ENCODE peak calls at places on chromosomes 6 and 20, in nine cellular contexts. One of them, this sample, is unnamed. For H3K27me3, the result is how much of the 10 kb centered on the place peaks cover.

GRCh38 chr6:14799928-14800327 is 445.9 kb upstream of the JARID2 start:
- DNase-seq in GM23248: peak
- DNase-seq in kidney epithelial cell: peak
- DNase-seq in psoas muscle: peak
- DNase-seq in A673: peak
- DNase-seq in naive thymus-derived CD4-positive, alpha-beta T cell: peak
- DNase-seq in breast epithelium: peak
- DNase-seq in adipocyte: peak
- DNase-seq in hepatocyte: peak
- DNase-seq in this sample: peak

GRCh38 chr20:45352729-45353128 is 4.5 kb upstream of the SDC4 start:
- DNase-seq in GM23248: no peak
- DNase-seq in kidney epithelial cell: no peak
- DNase-seq in psoas muscle: no peak
- DNase-seq in A673: no peak
- DNase-seq in naive thymus-derived CD4-positive, alpha-beta T cell: no peak
- DNase-seq in breast epithelium: no peak
- DNase-seq in adipocyte: no peak
- DNase-seq in hepatocyte: no peak
- DNase-seq in this sample: no peak

GRCh38 chr20:18728165-18728866 is 85.3 kb upstream of the SCP2D1 start:
- DNase-seq in GM23248: no peak
- DNase-seq in kidney epithelial cell: no peak
- DNase-seq in psoas muscle: no peak
- DNase-seq in A673: no peak
- DNase-seq in naive thymus-derived CD4-positive, alpha-beta T cell: no peak
- DNase-seq in breast epithelium: no peak
- DNase-seq in adipocyte: no peak
- DNase-seq in hepatocyte: no peak
- DNase-seq in this sample: no peak

GRCh38 chr6:160930547-160931377 is 60.8 kb upstream of the MAP3K4 start:
- DNase-seq in GM23248: peak
- DNase-seq in kidney epithelial cell: peak
- DNase-seq in psoas muscle: peak
- DNase-seq in A673: peak
- DNase-seq in naive thymus-derived CD4-positive, alpha-beta T cell: no peak
- DNase-seq in breast epithelium: peak
- DNase-seq in adipocyte: peak
- DNase-seq in hepatocyte: peak
- DNase-seq in this sample: peak

GRCh38 chr6:111784423-111784822 is 88.8 kb downstream of the FYN start:
- DNase-seq in GM23248: no peak
- DNase-seq in kidney epithelial cell: no peak
- DNase-seq in psoas muscle: no peak
- DNase-seq in A673: peak
- DNase-seq in naive thymus-derived CD4-positive, alpha-beta T cell: no peak
- DNase-seq in breast epithelium: no peak
- DNase-seq in adipocyte: no peak
- DNase-seq in hepatocyte: no peak
- DNase-seq in this sample: peak

GRCh38 chr6:33080127-33081089 is 4.6 kb downstream of the HLA-DPB1 start:
- DNase-seq in GM23248: peak
- DNase-seq in kidney epithelial cell: no peak
- DNase-seq in psoas muscle: peak
- DNase-seq in A673: peak
- DNase-seq in naive thymus-derived CD4-positive, alpha-beta T cell: no peak
- DNase-seq in breast epithelium: peak
- DNase-seq in adipocyte: peak
- DNase-seq in hepatocyte: peak
- DNase-seq in this sample: peak

GRCh38 chr6:138240476-138241245 is 22.4 kb upstream of the PBOV1 start:
- DNase-seq in GM23248: no peak
- DNase-seq in kidney epithelial cell: no peak
- DNase-seq in psoas muscle: no peak
- DNase-seq in A673: peak
- DNase-seq in naive thymus-derived CD4-positive, alpha-beta T cell: no peak
- DNase-seq in breast epithelium: no peak
- DNase-seq in adipocyte: peak
- DNase-seq in hepatocyte: no peak
- DNase-seq in this sample: peak

GRCh38 chr6:28568515-28569108 is 42.9 kb downstream of the GPX5 start:
- DNase-seq in GM23248: no peak
- DNase-seq in kidney epithelial cell: no peak
- DNase-seq in psoas muscle: no peak
- DNase-seq in A673: no peak
- DNase-seq in naive thymus-derived CD4-positive, alpha-beta T cell: no peak
- DNase-seq in breast epithelium: no peak
- DNase-seq in adipocyte: no peak
- DNase-seq in hepatocyte: no peak
- DNase-seq in this sample: no peak

GRCh38 chr20:18001131-18001921 is 32.5 kb downstream of the MGME1 start:
- DNase-seq in GM23248: peak
- DNase-seq in kidney epithelial cell: no peak
- DNase-seq in psoas muscle: peak
- DNase-seq in A673: no peak
- DNase-seq in naive thymus-derived CD4-positive, alpha-beta T cell: no peak
- DNase-seq in breast epithelium: peak
- DNase-seq in adipocyte: peak
- DNase-seq in hepatocyte: peak
- DNase-seq in this sample: peak

GRCh38 chr20:46286380-46286779 is 21.9 kb downstream of the CDH22 start:
- DNase-seq in GM23248: no peak
- DNase-seq in kidney epithelial cell: no peak
- DNase-seq in psoas muscle: no peak
- DNase-seq in A673: no peak
- DNase-seq in naive thymus-derived CD4-positive, alpha-beta T cell: no peak
- DNase-seq in breast epithelium: no peak
- DNase-seq in adipocyte: no peak
- DNase-seq in hepatocyte: no peak
- DNase-seq in this sample: no peak

GRCh38 chr6:30684386-30685156 is 1.9 kb downstream of the PPP1R18 start:
- DNase-seq in GM23248: peak
- DNase-seq in kidney epithelial cell: no peak
- DNase-seq in psoas muscle: peak
- DNase-seq in A673: no peak
- DNase-seq in naive thymus-derived CD4-positive, alpha-beta T cell: peak
- DNase-seq in breast epithelium: no peak
- DNase-seq in adipocyte: peak
- DNase-seq in hepatocyte: no peak
- DNase-seq in this sample: peak

GRCh38 chr20:17460119-17460518 is 71.1 kb downstream of the BFSP1 start:
- DNase-seq in GM23248: no peak
- DNase-seq in kidney epithelial cell: no peak
- DNase-seq in psoas muscle: no peak
- DNase-seq in A673: no peak
- DNase-seq in naive thymus-derived CD4-positive, alpha-beta T cell: no peak
- DNase-seq in breast epithelium: no peak
- DNase-seq in adipocyte: no peak
- DNase-seq in hepatocyte: no peak
- DNase-seq in this sample: no peak

GRCh38 chr6:159981591-159982245 is 12.8 kb downstream of the IGF2R start:
- DNase-seq in GM23248: peak
- DNase-seq in kidney epithelial cell: no peak
- DNase-seq in psoas muscle: peak
- DNase-seq in A673: no peak
- DNase-seq in naive thymus-derived CD4-positive, alpha-beta T cell: peak
- DNase-seq in breast epithelium: no peak
- DNase-seq in adipocyte: peak
- DNase-seq in hepatocyte: no peak
- DNase-seq in this sample: peak

GRCh38 chr6:55895972-55896371 is 20.6 kb upstream of the BMP5 start:
- DNase-seq in GM23248: no peak
- DNase-seq in kidney epithelial cell: no peak
- DNase-seq in psoas muscle: no peak
- DNase-seq in A673: no peak
- DNase-seq in naive thymus-derived CD4-positive, alpha-beta T cell: no peak
- DNase-seq in breast epithelium: no peak
- DNase-seq in adipocyte: no peak
- DNase-seq in hepatocyte: no peak
- DNase-seq in this sample: no peak

GRCh38 chr6:46521464-46521971 is 30.3 kb upstream of the RCAN2 start:
- DNase-seq in GM23248: peak
- DNase-seq in kidney epithelial cell: no peak
- DNase-seq in psoas muscle: no peak
- DNase-seq in A673: no peak
- DNase-seq in naive thymus-derived CD4-positive, alpha-beta T cell: no peak
- DNase-seq in breast epithelium: no peak
- DNase-seq in adipocyte: peak
- DNase-seq in hepatocyte: no peak
- DNase-seq in this sample: peak

GRCh38 chr6:132664309-132665034 is 5.5 kb upstream of the TAAR1 start:
- DNase-seq in GM23248: no peak
- DNase-seq in kidney epithelial cell: no peak
- DNase-seq in psoas muscle: no peak
- DNase-seq in A673: no peak
- DNase-seq in naive thymus-derived CD4-positive, alpha-beta T cell: no peak
- DNase-seq in breast epithelium: no peak
- DNase-seq in adipocyte: no peak
- DNase-seq in hepatocyte: no peak
- DNase-seq in this sample: no peak

GRCh38 chr6:96066376-96066775 is 50.6 kb downstream of the FUT9 start:
- DNase-seq in GM23248: no peak
- DNase-seq in kidney epithelial cell: no peak
- DNase-seq in psoas muscle: no peak
- DNase-seq in A673: peak
- DNase-seq in naive thymus-derived CD4-positive, alpha-beta T cell: no peak
- DNase-seq in breast epithelium: no peak
- DNase-seq in adipocyte: no peak
- DNase-seq in hepatocyte: no peak
- DNase-seq in this sample: no peak

GRCh38 chr6:128311944-128312570 is 208.3 kb downstream of the PTPRK start:
- DNase-seq in GM23248: no peak
- DNase-seq in kidney epithelial cell: no peak
- DNase-seq in psoas muscle: no peak
- DNase-seq in A673: no peak
- DNase-seq in naive thymus-derived CD4-positive, alpha-beta T cell: no peak
- DNase-seq in breast epithelium: no peak
- DNase-seq in adipocyte: no peak
- DNase-seq in hepatocyte: no peak
- DNase-seq in this sample: no peak

GRCh38 chr20:9884061-9884460 is 45.2 kb upstream of the PAK5 start:
- DNase-seq in GM23248: no peak
- DNase-seq in kidney epithelial cell: no peak
- DNase-seq in psoas muscle: no peak
- DNase-seq in A673: peak
- DNase-seq in naive thymus-derived CD4-positive, alpha-beta T cell: no peak
- DNase-seq in breast epithelium: no peak
- DNase-seq in adipocyte: peak
- DNase-seq in hepatocyte: peak
- DNase-seq in this sample: no peak

GRCh38 chr20:32007787-32008616 is 2.2 kb upstream of the CCM2L start:
- DNase-seq in GM23248: no peak
- DNase-seq in kidney epithelial cell: no peak
- DNase-seq in psoas muscle: peak
- DNase-seq in A673: no peak
- DNase-seq in naive thymus-derived CD4-positive, alpha-beta T cell: no peak
- DNase-seq in breast epithelium: no peak
- DNase-seq in adipocyte: no peak
- DNase-seq in hepatocyte: no peak
- DNase-seq in this sample: no peak

GRCh38 chr20:61936701-61937131 is 129.0 kb downstream of the TAF4 start:
- DNase-seq in GM23248: no peak
- DNase-seq in kidney epithelial cell: no peak
- DNase-seq in psoas muscle: peak
- DNase-seq in A673: no peak
- DNase-seq in naive thymus-derived CD4-positive, alpha-beta T cell: no peak
- DNase-seq in breast epithelium: no peak
- DNase-seq in adipocyte: no peak
- DNase-seq in hepatocyte: no peak
- DNase-seq in this sample: no peak
- H3K27me3 ChIP-seq in GM23248: under half
- H3K27me3 ChIP-seq in kidney epithelial cell: under half
- H3K27me3 ChIP-seq in psoas muscle: under half
- H3K27me3 ChIP-seq in A673: under half
- H3K27me3 ChIP-seq in naive thymus-derived CD4-positive, alpha-beta T cell: under half
- H3K27me3 ChIP-seq in breast epithelium: under half
- H3K27me3 ChIP-seq in adipocyte: under half
- H3K27me3 ChIP-seq in hepatocyte: under half
- H3K27me3 ChIP-seq in this sample: under half

GRCh38 chr6:133871131-133871530 is 17.8 kb upstream of the TCF21 start:
- DNase-seq in GM23248: no peak
- DNase-seq in kidney epithelial cell: no peak
- DNase-seq in psoas muscle: no peak
- DNase-seq in A673: no peak
- DNase-seq in naive thymus-derived CD4-positive, alpha-beta T cell: no peak
- DNase-seq in breast epithelium: no peak
- DNase-seq in adipocyte: peak
- DNase-seq in hepatocyte: no peak
- DNase-seq in this sample: peak
- H3K27me3 ChIP-seq in GM23248: under half
- H3K27me3 ChIP-seq in kidney epithelial cell: under half
- H3K27me3 ChIP-seq in psoas muscle: under half
- H3K27me3 ChIP-seq in A673: half or more
- H3K27me3 ChIP-seq in naive thymus-derived CD4-positive, alpha-beta T cell: under half
- H3K27me3 ChIP-seq in breast epithelium: under half
- H3K27me3 ChIP-seq in adipocyte: under half
- H3K27me3 ChIP-seq in hepatocyte: under half
- H3K27me3 ChIP-seq in this sample: under half

GRCh38 chr6:75747985-75748742 is 875 bp upstream of the MYO6 start:
- DNase-seq in GM23248: no peak
- DNase-seq in kidney epithelial cell: no peak
- DNase-seq in psoas muscle: no peak
- DNase-seq in A673: no peak
- DNase-seq in naive thymus-derived CD4-positive, alpha-beta T cell: no peak
- DNase-seq in breast epithelium: no peak
- DNase-seq in adipocyte: no peak
- DNase-seq in hepatocyte: no peak
- DNase-seq in this sample: no peak
- H3K27me3 ChIP-seq in GM23248: under half
- H3K27me3 ChIP-seq in kidney epithelial cell: under half
- H3K27me3 ChIP-seq in psoas muscle: under half
- H3K27me3 ChIP-seq in A673: under half
- H3K27me3 ChIP-seq in naive thymus-derived CD4-positive, alpha-beta T cell: under half
- H3K27me3 ChIP-seq in breast epithelium: under half
- H3K27me3 ChIP-seq in adipocyte: under half
- H3K27me3 ChIP-seq in hepatocyte: under half
- H3K27me3 ChIP-seq in this sample: under half

DNA sequence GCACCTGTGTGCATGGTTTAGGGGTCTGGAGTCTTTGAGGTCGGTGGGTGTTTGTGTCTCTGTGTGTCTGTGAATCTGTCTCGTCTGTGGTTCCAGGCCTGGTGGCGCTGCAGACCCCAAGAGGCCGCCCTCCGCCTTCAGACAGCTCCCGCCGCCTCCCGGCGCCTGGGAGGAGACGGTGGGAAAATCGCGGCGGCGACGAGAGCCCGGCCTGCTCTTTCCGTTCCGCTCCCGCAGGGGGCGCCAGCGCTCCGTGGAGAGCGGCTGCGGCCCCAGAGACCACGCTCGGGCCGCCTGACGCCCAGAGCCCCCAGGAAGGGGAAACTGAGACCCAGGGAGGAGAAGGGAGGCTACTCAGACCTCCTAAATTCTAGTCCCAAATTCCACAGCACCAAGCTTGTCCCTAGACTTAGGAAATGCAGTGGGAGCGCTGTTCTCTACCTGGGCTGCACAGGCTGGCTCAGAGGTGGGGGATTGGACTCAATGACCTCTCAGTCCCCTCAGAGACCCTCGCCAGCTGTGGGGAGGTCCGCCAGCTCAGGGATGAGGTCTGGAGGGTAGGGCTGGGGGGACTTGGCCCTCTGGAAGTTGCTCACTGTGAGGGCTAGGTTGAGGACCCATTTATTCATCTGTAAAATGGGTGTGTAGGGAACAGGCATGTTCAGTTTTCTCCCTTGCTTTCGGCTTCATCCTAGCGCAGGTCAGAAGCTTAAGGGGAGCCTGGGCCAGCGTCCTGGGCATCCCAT is 36.9 kb upstream of the BLCAP start:
- DNase-seq in GM23248: peak
- DNase-seq in kidney epithelial cell: no peak
- DNase-seq in psoas muscle: peak
- DNase-seq in A673: peak
- DNase-seq in naive thymus-derived CD4-positive, alpha-beta T cell: no peak
- DNase-seq in breast epithelium: no peak
- DNase-seq in adipocyte: peak
- DNase-seq in hepatocyte: peak
- DNase-seq in this sample: peak
- H3K27me3 ChIP-seq in GM23248: under half
- H3K27me3 ChIP-seq in kidney epithelial cell: under half
- H3K27me3 ChIP-seq in psoas muscle: under half
- H3K27me3 ChIP-seq in A673: under half
- H3K27me3 ChIP-seq in naive thymus-derived CD4-positive, alpha-beta T cell: under half
- H3K27me3 ChIP-seq in breast epithelium: half or more
- H3K27me3 ChIP-seq in adipocyte: half or more
- H3K27me3 ChIP-seq in hepatocyte: under half
- H3K27me3 ChIP-seq in this sample: under half